ENCODE peak calls at places on chromosomes 5 and 9, in seven cellular contexts. One of them, this sample, is unnamed. For H3K9me3, the result is how much of the 10 kb centered on the place peaks cover.

GRCh38 chr5:147743686-147744332 is 38.7 kb downstream of the JAKMIP2 start:
- DNase-seq in suprapubic skin: no peak
- DNase-seq in endodermal cell: no peak
- DNase-seq in breast epithelium: no peak
- DNase-seq in IMR-90: no peak
- DNase-seq in Peyer's patch: no peak
- DNase-seq in RWPE2: no peak
- DNase-seq in this sample: no peak

GRCh38 chr5:96235008-96235910 is 197.8 kb downstream of the PCSK1 start:
- DNase-seq in suprapubic skin: no peak
- DNase-seq in endodermal cell: no peak
- DNase-seq in breast epithelium: no peak
- DNase-seq in IMR-90: peak
- DNase-seq in Peyer's patch: no peak
- DNase-seq in RWPE2: no peak
- DNase-seq in this sample: no peak

GRCh38 chr9:88660611-88661010 is 125.6 kb downstream of the NXNL2 start:
- DNase-seq in suprapubic skin: no peak
- DNase-seq in endodermal cell: peak
- DNase-seq in breast epithelium: no peak
- DNase-seq in IMR-90: peak
- DNase-seq in Peyer's patch: no peak
- DNase-seq in RWPE2: no peak
- DNase-seq in this sample: no peak

GRCh38 chr5:139765040-139765408 is 30.6 kb upstream of the PSD2 start:
- DNase-seq in suprapubic skin: no peak
- DNase-seq in endodermal cell: no peak
- DNase-seq in breast epithelium: no peak
- DNase-seq in IMR-90: no peak
- DNase-seq in Peyer's patch: no peak
- DNase-seq in RWPE2: no peak
- DNase-seq in this sample: no peak

GRCh38 chr9:2686884-2687283 is 30.4 kb upstream of the KCNV2 start:
- DNase-seq in suprapubic skin: no peak
- DNase-seq in endodermal cell: peak
- DNase-seq in breast epithelium: no peak
- DNase-seq in IMR-90: no peak
- DNase-seq in Peyer's patch: no peak
- DNase-seq in RWPE2: no peak
- DNase-seq in this sample: no peak

GRCh38 chr5:60597570-60597969 is 102.4 kb downstream of the DEPDC1B start:
- DNase-seq in suprapubic skin: no peak
- DNase-seq in endodermal cell: no peak
- DNase-seq in breast epithelium: no peak
- DNase-seq in IMR-90: no peak
- DNase-seq in Peyer's patch: no peak
- DNase-seq in RWPE2: no peak
- DNase-seq in this sample: no peak

GRCh38 chr5:149735066-149735465 is 5.0 kb downstream of the PPARGC1B start:
- DNase-seq in suprapubic skin: peak
- DNase-seq in endodermal cell: peak
- DNase-seq in breast epithelium: no peak
- DNase-seq in IMR-90: no peak
- DNase-seq in Peyer's patch: peak
- DNase-seq in RWPE2: no peak
- DNase-seq in this sample: no peak

GRCh38 chr9:125484632-125485282 is 222.3 kb downstream of the MAPKAP1 start:
- DNase-seq in suprapubic skin: no peak
- DNase-seq in endodermal cell: no peak
- DNase-seq in breast epithelium: no peak
- DNase-seq in IMR-90: peak
- DNase-seq in Peyer's patch: no peak
- DNase-seq in RWPE2: no peak
- DNase-seq in this sample: no peak

GRCh38 chr9:84045481-84046097 is 65.0 kb downstream of the RMI1 start:
- DNase-seq in suprapubic skin: no peak
- DNase-seq in endodermal cell: no peak
- DNase-seq in breast epithelium: no peak
- DNase-seq in IMR-90: no peak
- DNase-seq in Peyer's patch: no peak
- DNase-seq in RWPE2: no peak
- DNase-seq in this sample: no peak

GRCh38 chr5:10461904-10462542 is 20.3 kb downstream of the ROPN1L start:
- DNase-seq in suprapubic skin: no peak
- DNase-seq in endodermal cell: peak
- DNase-seq in breast epithelium: no peak
- DNase-seq in IMR-90: no peak
- DNase-seq in Peyer's patch: peak
- DNase-seq in RWPE2: no peak
- DNase-seq in this sample: no peak

GRCh38 chr5:126016256-126016655 is 407.0 kb upstream of the GRAMD2B start:
- DNase-seq in suprapubic skin: no peak
- DNase-seq in endodermal cell: no peak
- DNase-seq in breast epithelium: no peak
- DNase-seq in IMR-90: no peak
- DNase-seq in Peyer's patch: no peak
- DNase-seq in RWPE2: no peak
- DNase-seq in this sample: no peak

GRCh38 chr5:96567188-96567587 is 95.0 kb upstream of the CAST start:
- DNase-seq in suprapubic skin: no peak
- DNase-seq in endodermal cell: no peak
- DNase-seq in breast epithelium: no peak
- DNase-seq in IMR-90: peak
- DNase-seq in Peyer's patch: no peak
- DNase-seq in RWPE2: no peak
- DNase-seq in this sample: no peak

GRCh38 chr5:10262121-10262774 is 12.2 kb downstream of the CCT5 start:
- DNase-seq in suprapubic skin: no peak
- DNase-seq in endodermal cell: no peak
- DNase-seq in breast epithelium: no peak
- DNase-seq in IMR-90: no peak
- DNase-seq in Peyer's patch: no peak
- DNase-seq in RWPE2: no peak
- DNase-seq in this sample: no peak

GRCh38 chr9:106921341-106921899 is 58.5 kb downstream of the ZNF462 start:
- DNase-seq in suprapubic skin: no peak
- DNase-seq in endodermal cell: peak
- DNase-seq in breast epithelium: no peak
- DNase-seq in IMR-90: peak
- DNase-seq in Peyer's patch: peak
- DNase-seq in RWPE2: no peak
- DNase-seq in this sample: no peak

GRCh38 chr9:30012622-30013021 is 2371.8 kb upstream of the ACO1 start:
- DNase-seq in suprapubic skin: no peak
- DNase-seq in endodermal cell: no peak
- DNase-seq in breast epithelium: no peak
- DNase-seq in IMR-90: no peak
- DNase-seq in Peyer's patch: no peak
- DNase-seq in RWPE2: no peak
- DNase-seq in this sample: no peak

GRCh38 chr9:128260340-128260739 is 15.5 kb downstream of the GOLGA2 start:
- DNase-seq in suprapubic skin: no peak
- DNase-seq in endodermal cell: no peak
- DNase-seq in breast epithelium: no peak
- DNase-seq in IMR-90: no peak
- DNase-seq in Peyer's patch: no peak
- DNase-seq in RWPE2: no peak
- DNase-seq in this sample: no peak

DNA sequence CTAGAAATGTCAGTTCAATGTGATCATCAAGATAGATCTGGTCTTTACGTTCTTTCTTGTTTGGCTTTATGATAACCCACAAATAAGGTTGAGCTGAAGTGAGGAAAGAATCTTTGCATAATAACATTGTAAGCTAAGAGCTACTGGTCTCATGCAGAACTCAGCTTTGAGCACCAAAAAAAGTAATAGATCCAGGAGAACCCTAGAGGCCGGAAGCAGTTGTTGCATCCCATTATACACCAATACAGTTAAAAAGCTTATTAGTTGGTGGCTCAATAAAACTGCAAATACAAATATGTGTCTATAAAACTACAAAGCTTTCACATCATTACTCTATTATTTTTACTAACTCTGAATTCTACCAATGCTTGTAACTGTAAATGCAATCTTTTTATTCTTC is 85.5 kb upstream of the NUDT12 start:
- DNase-seq in suprapubic skin: no peak
- DNase-seq in endodermal cell: no peak
- DNase-seq in breast epithelium: no peak
- DNase-seq in IMR-90: no peak
- DNase-seq in Peyer's patch: no peak
- DNase-seq in RWPE2: no peak
- DNase-seq in this sample: no peak
- H3K27ac ChIP-seq in suprapubic skin: no peak
- H3K27ac ChIP-seq in endodermal cell: no peak
- H3K27ac ChIP-seq in breast epithelium: no peak
- H3K27ac ChIP-seq in IMR-90: no peak
- H3K27ac ChIP-seq in Peyer's patch: no peak
- H3K27ac ChIP-seq in RWPE2: no peak
- H3K27ac ChIP-seq in this sample: no peak

DNA sequence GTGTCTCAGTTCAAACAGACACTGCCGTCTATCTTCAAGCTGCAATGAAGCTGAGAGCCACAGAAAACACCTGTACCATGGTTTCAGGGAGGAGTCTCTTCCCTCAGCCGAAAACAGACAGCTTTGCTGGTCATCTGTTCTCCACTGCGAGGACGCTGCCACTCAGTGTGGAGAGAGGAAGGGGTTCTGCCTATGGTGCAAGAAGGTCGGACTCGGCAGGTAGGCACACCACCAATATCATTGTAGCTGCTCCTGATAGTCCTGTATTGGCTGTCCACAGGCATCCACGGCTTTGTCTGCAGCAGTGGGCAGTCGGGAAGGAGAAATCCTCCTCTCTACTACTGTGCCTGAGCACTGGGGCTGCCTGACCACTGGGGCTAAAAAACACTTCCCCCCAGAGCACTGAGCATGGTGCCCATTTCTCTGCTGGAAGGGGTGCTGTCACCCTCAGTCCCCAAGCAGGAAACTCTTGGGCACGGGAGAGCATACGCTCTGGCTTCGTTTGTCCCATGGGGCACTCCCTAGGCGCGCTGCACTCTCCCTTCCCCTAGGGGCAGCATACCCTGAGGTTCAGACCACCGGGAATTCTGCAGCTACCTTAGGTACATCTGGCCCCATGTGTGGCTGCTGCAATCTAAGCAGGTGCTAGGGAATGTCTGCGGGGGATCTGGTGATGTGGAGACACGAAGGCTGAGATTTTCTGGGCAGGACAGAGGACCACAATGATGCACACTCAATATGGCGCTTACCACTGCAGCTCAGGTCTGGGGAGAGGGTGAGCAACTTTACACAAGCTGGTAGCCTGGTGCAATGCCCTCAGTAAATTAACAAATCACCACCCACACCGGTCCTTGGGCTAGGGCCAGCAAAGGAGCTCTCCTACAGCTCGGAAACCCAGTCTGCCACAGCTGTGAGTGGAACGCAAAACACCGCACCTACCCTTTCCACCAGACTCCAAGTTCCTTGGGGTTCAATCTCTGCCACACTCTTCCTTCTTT is 880.9 kb upstream of the SEMA6A start:
- DNase-seq in suprapubic skin: no peak
- DNase-seq in endodermal cell: peak
- DNase-seq in breast epithelium: no peak
- DNase-seq in IMR-90: no peak
- DNase-seq in Peyer's patch: peak
- DNase-seq in RWPE2: peak
- DNase-seq in this sample: no peak
- TF ChIP-seq CTCF in suprapubic skin: peak
- TF ChIP-seq CTCF in endodermal cell: peak
- TF ChIP-seq CTCF in breast epithelium: no peak
- TF ChIP-seq CTCF in IMR-90: no peak
- TF ChIP-seq CTCF in Peyer's patch: peak
- TF ChIP-seq CTCF in RWPE2: peak
- TF ChIP-seq CTCF in this sample: no peak

DNA sequence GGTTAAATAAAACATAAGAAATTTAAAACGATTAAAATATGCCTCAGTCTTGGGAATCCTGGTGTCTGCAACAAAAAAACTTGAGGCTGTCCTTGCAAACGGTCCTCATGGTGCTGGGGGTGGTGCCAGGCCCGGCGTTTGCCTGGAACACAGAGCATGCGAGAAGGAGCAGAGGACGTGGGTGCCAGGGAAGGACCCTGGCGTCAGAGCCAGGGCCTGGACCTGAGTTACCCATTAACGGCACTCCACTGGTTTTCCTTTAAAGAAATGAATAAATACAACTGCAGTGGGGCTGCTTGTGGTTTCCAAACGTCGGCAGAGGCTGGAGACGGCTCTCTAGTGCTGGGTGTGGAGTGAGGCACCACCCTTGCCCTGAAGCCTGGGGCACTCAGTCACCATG is at the start of gene SLC6A18:
- DNase-seq in suprapubic skin: no peak
- DNase-seq in endodermal cell: no peak
- DNase-seq in breast epithelium: no peak
- DNase-seq in IMR-90: no peak
- DNase-seq in Peyer's patch: no peak
- DNase-seq in RWPE2: no peak
- DNase-seq in this sample: no peak
- H3K9me3 ChIP-seq in suprapubic skin: under half
- H3K9me3 ChIP-seq in endodermal cell: under half
- H3K9me3 ChIP-seq in breast epithelium: under half
- H3K9me3 ChIP-seq in IMR-90: under half
- H3K9me3 ChIP-seq in Peyer's patch: under half
- H3K9me3 ChIP-seq in RWPE2: under half
- H3K9me3 ChIP-seq in this sample: under half

GRCh38 chr9:85249313-85249621 is 492.5 kb downstream of the AGTPBP1 start:
- DNase-seq in suprapubic skin: no peak
- DNase-seq in endodermal cell: no peak
- DNase-seq in breast epithelium: no peak
- DNase-seq in IMR-90: no peak
- DNase-seq in Peyer's patch: no peak
- DNase-seq in RWPE2: no peak
- DNase-seq in this sample: no peak

GRCh38 chr9:85243921-85244320 is 497.8 kb downstream of the AGTPBP1 start:
- DNase-seq in suprapubic skin: no peak
- DNase-seq in endodermal cell: no peak
- DNase-seq in breast epithelium: no peak
- DNase-seq in IMR-90: no peak
- DNase-seq in Peyer's patch: no peak
- DNase-seq in RWPE2: no peak
- DNase-seq in this sample: no peak

GRCh38 chr9:85248514-85249312 is 493.0 kb downstream of the AGTPBP1 start:
- DNase-seq in suprapubic skin: no peak
- DNase-seq in endodermal cell: peak
- DNase-seq in breast epithelium: no peak
- DNase-seq in IMR-90: no peak
- DNase-seq in Peyer's patch: no peak
- DNase-seq in RWPE2: no peak
- DNase-seq in this sample: no peak

GRCh38 chr9:85244856-85245255 is 496.9 kb downstream of the AGTPBP1 start:
- DNase-seq in suprapubic skin: no peak
- DNase-seq in endodermal cell: no peak
- DNase-seq in breast epithelium: no peak
- DNase-seq in IMR-90: no peak
- DNase-seq in Peyer's patch: no peak
- DNase-seq in RWPE2: no peak
- DNase-seq in this sample: no peak

DNA sequence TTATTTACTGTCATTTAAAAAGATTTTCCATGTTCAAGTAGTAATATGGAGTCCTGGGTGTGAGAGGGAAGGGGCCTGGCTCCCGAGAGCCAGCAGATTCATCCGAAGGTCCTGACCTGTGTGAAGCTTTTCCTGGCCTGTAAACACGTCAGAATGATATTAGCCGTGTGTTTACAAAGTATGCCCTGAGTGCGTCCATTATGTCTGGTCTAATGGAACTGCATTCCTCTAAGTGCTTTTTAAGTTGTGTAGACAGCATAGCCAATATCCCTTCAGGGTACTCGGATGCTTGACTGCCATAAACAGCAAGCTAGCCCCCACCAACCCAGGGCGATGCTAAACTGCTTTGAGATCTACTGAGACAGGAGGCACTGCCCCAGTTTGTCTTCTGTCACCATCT is 495.2 kb downstream of the AGTPBP1 start:
- DNase-seq in suprapubic skin: no peak
- DNase-seq in endodermal cell: no peak
- DNase-seq in breast epithelium: no peak
- DNase-seq in IMR-90: no peak
- DNase-seq in Peyer's patch: no peak
- DNase-seq in RWPE2: no peak
- DNase-seq in this sample: no peak
- H3K27ac ChIP-seq in suprapubic skin: no peak
- H3K27ac ChIP-seq in endodermal cell: no peak
- H3K27ac ChIP-seq in breast epithelium: no peak
- H3K27ac ChIP-seq in IMR-90: no peak
- H3K27ac ChIP-seq in Peyer's patch: no peak
- H3K27ac ChIP-seq in RWPE2: no peak
- H3K27ac ChIP-seq in this sample: no peak

This sample was measured in CD4-positive, alpha-beta T cell.